ENCODE peak calls at places on chromosomes 2 and 18, in seven cellular contexts. One of them, this sample, is unnamed.

GRCh38 chr18:26479686-26480079 is 68.7 kb downstream of the KCTD1 start:
- DNase-seq in lower leg skin: no peak
- DNase-seq in effector memory CD8-positive, alpha-beta T cell: no peak
- DNase-seq in stimulated activated CD8-positive, alpha-beta memory T cell treated with anti-CD3 and anti-CD28 coated beads, Interleukin-12 subunit alpha, Interleukin-12 subunit beta, amount 100 ng/mL, for 4 hours: no peak
- DNase-seq in HT-29: no peak
- DNase-seq in activated T-helper 1 cell treated with Interleukin-2 at 50 U/mL for 16 hours: no peak
- DNase-seq in neural progenitor cell: no peak
- DNase-seq in this sample: no peak

GRCh38 chr2:75655861-75656260 is 9.3 kb downstream of the MRPL19 start:
- DNase-seq in lower leg skin: no peak
- DNase-seq in effector memory CD8-positive, alpha-beta T cell: no peak
- DNase-seq in stimulated activated CD8-positive, alpha-beta memory T cell treated with anti-CD3 and anti-CD28 coated beads, Interleukin-12 subunit alpha, Interleukin-12 subunit beta, amount 100 ng/mL, for 4 hours: no peak
- DNase-seq in HT-29: no peak
- DNase-seq in activated T-helper 1 cell treated with Interleukin-2 at 50 U/mL for 16 hours: no peak
- DNase-seq in neural progenitor cell: no peak
- DNase-seq in this sample: no peak

GRCh38 chr2:82959677-82960076 is 1499.4 kb downstream of the SUCLG1 start:
- DNase-seq in lower leg skin: no peak
- DNase-seq in effector memory CD8-positive, alpha-beta T cell: no peak
- DNase-seq in stimulated activated CD8-positive, alpha-beta memory T cell treated with anti-CD3 and anti-CD28 coated beads, Interleukin-12 subunit alpha, Interleukin-12 subunit beta, amount 100 ng/mL, for 4 hours: no peak
- DNase-seq in HT-29: no peak
- DNase-seq in activated T-helper 1 cell treated with Interleukin-2 at 50 U/mL for 16 hours: no peak
- DNase-seq in neural progenitor cell: no peak
- DNase-seq in this sample: no peak

GRCh38 chr2:72143441-72144356 is 4.0 kb downstream of the CYP26B1 start:
- DNase-seq in lower leg skin: no peak
- DNase-seq in effector memory CD8-positive, alpha-beta T cell: no peak
- DNase-seq in stimulated activated CD8-positive, alpha-beta memory T cell treated with anti-CD3 and anti-CD28 coated beads, Interleukin-12 subunit alpha, Interleukin-12 subunit beta, amount 100 ng/mL, for 4 hours: no peak
- DNase-seq in HT-29: no peak
- DNase-seq in activated T-helper 1 cell treated with Interleukin-2 at 50 U/mL for 16 hours: no peak
- DNase-seq in neural progenitor cell: peak
- DNase-seq in this sample: no peak

GRCh38 chr2:96203130-96204028 is 5.2 kb downstream of the STARD7 start:
- DNase-seq in lower leg skin: no peak
- DNase-seq in effector memory CD8-positive, alpha-beta T cell: no peak
- DNase-seq in stimulated activated CD8-positive, alpha-beta memory T cell treated with anti-CD3 and anti-CD28 coated beads, Interleukin-12 subunit alpha, Interleukin-12 subunit beta, amount 100 ng/mL, for 4 hours: no peak
- DNase-seq in HT-29: no peak
- DNase-seq in activated T-helper 1 cell treated with Interleukin-2 at 50 U/mL for 16 hours: no peak
- DNase-seq in neural progenitor cell: no peak
- DNase-seq in this sample: no peak

GRCh38 chr2:120066708-120067547 is 54.1 kb downstream of the EPB41L5 start:
- DNase-seq in lower leg skin: no peak
- DNase-seq in effector memory CD8-positive, alpha-beta T cell: no peak
- DNase-seq in stimulated activated CD8-positive, alpha-beta memory T cell treated with anti-CD3 and anti-CD28 coated beads, Interleukin-12 subunit alpha, Interleukin-12 subunit beta, amount 100 ng/mL, for 4 hours: no peak
- DNase-seq in HT-29: peak
- DNase-seq in activated T-helper 1 cell treated with Interleukin-2 at 50 U/mL for 16 hours: no peak
- DNase-seq in neural progenitor cell: no peak
- DNase-seq in this sample: no peak

GRCh38 chr18:45734944-45735343 is 11.0 kb downstream of the SLC14A1 start:
- DNase-seq in lower leg skin: no peak
- DNase-seq in effector memory CD8-positive, alpha-beta T cell: no peak
- DNase-seq in stimulated activated CD8-positive, alpha-beta memory T cell treated with anti-CD3 and anti-CD28 coated beads, Interleukin-12 subunit alpha, Interleukin-12 subunit beta, amount 100 ng/mL, for 4 hours: no peak
- DNase-seq in HT-29: no peak
- DNase-seq in activated T-helper 1 cell treated with Interleukin-2 at 50 U/mL for 16 hours: no peak
- DNase-seq in neural progenitor cell: no peak
- DNase-seq in this sample: no peak

GRCh38 chr2:149606251-149606811 is 18.8 kb upstream of the MMADHC start:
- DNase-seq in lower leg skin: no peak
- DNase-seq in effector memory CD8-positive, alpha-beta T cell: no peak
- DNase-seq in stimulated activated CD8-positive, alpha-beta memory T cell treated with anti-CD3 and anti-CD28 coated beads, Interleukin-12 subunit alpha, Interleukin-12 subunit beta, amount 100 ng/mL, for 4 hours: no peak
- DNase-seq in HT-29: no peak
- DNase-seq in activated T-helper 1 cell treated with Interleukin-2 at 50 U/mL for 16 hours: no peak
- DNase-seq in neural progenitor cell: no peak
- DNase-seq in this sample: no peak

This sample was measured in thoracic aorta.